ENCODE peak calls at places on chromosomes 3 and 15, in four cellular contexts. E, N, G and C are unnamed samples.

GRCh38 chr15:28974142-28974541 is 88.4 kb downstream of the APBA2 start:
- DNase-seq in E (no peak), N (no peak), G (no peak), C (no peak)

GRCh38 chr15:40974921-40975320 is 21.6 kb downstream of the CHAC1 start:
- DNase-seq in E (no peak), N (no peak), G (no peak), C (no peak)

GRCh38 chr15:43270676-43271306 is 4.1 kb upstream of the TGM5 start:
- DNase-seq in E (no peak), N (no peak), G (no peak), C (no peak)

GRCh38 chr3:48993834-48994233 is 3.8 kb downstream of the P4HTM start:
- DNase-seq in E (no peak), N (no peak), G (no peak), C (no peak)

GRCh38 chr3:150370129-150370602 is 37.9 kb upstream of the TSC22D2 start:
- DNase-seq in E (peak), N (no peak), G (peak), C (peak)

GRCh38 chr3:41867533-41867932 is 94.4 kb downstream of the ULK4 start:
- DNase-seq in E (no peak), N (no peak), G (no peak), C (no peak)

GRCh38 chr3:123093696-123094095 is 26.9 kb downstream of the PDIA5 start:
- DNase-seq in E (no peak), N (no peak), G (no peak), C (no peak)

GRCh38 chr3:13850161-13850945 is 29.5 kb downstream of the WNT7A start:
- DNase-seq in E (no peak), N (no peak), G (no peak), C (peak)

GRCh38 chr3:114716916-114717315 is 423.1 kb downstream of the TIGIT start:
- DNase-seq in E (no peak), N (no peak), G (no peak), C (no peak)

GRCh38 chr3:81013360-81013759 is 748.1 kb downstream of the GBE1 start:
- DNase-seq in E (no peak), N (no peak), G (no peak), C (no peak)

GRCh38 chr15:62753518-62754221 is 288.9 kb upstream of the TPM1 start:
- DNase-seq in E (no peak), N (no peak), G (no peak), C (no peak)

GRCh38 chr3:129824926-129825541 is 68.5 kb downstream of the TMCC1 start:
- DNase-seq in E (peak), N (no peak), G (peak), C (peak)

GRCh38 chr3:182812123-182812522 is 18.8 kb downstream of the ATP11B start:
- DNase-seq in E (no peak), N (no peak), G (no peak), C (no peak)

GRCh38 chr15:59170295-59170881 is 36.3 kb upstream of the LDHAL6B start:
- DNase-seq in E (peak), N (no peak), G (no peak), C (peak)

GRCh38 chr3:187519428-187519890 is 150.7 kb downstream of the SST start:
- DNase-seq in E (peak), N (no peak), G (no peak), C (peak)

GRCh38 chr3:71725279-71725991 is at the start of gene EIF4E3:
- DNase-seq in E (peak), N (peak), G (peak), C (peak)

GRCh38 chr3:187795207-187795960 is 50.1 kb upstream of the BCL6 start:
- DNase-seq in E (no peak), N (no peak), G (no peak), C (no peak)